ENCODE peak calls at places on chromosomes 6 and 20, in seven cellular contexts. L is endothelial cell of umbilical vein; J is H9; G is CD8-positive, alpha-beta memory T cell; B is lower lobe of right lung; X is H1; M is pancreas. E is an unnamed sample.

GRCh38 chr6:100465701-100466409 is 1.1 kb upstream of the SIM1 start:
- DNase-seq in L (no peak), J (no peak), G (no peak), B (no peak), X (no peak), M (no peak), E (no peak)

GRCh38 chr6:43838276-43839036 is 68.4 kb downstream of the VEGFA start:
- DNase-seq in L (peak), J (peak), G (no peak), B (peak), X (no peak), M (peak), E (peak)

GRCh38 chr6:3036861-3037469 is 31.3 kb upstream of the RIPK1 start:
- DNase-seq in L (no peak), J (no peak), G (no peak), B (no peak), X (no peak), M (no peak), E (no peak)

GRCh38 chr6:15427360-15428070 is 181.6 kb downstream of the JARID2 start:
- DNase-seq in L (peak), J (no peak), G (no peak), B (no peak), X (no peak), M (no peak), E (no peak)

GRCh38 chr6:54813901-54814300 is 32.7 kb upstream of the FAM83B start:
- DNase-seq in L (no peak), J (no peak), G (no peak), B (no peak), X (no peak), M (no peak), E (no peak)

GRCh38 chr20:10060223-10060622 is 25.4 kb downstream of the ANKEF1 start:
- DNase-seq in L (no peak), J (no peak), G (no peak), B (no peak), X (no peak), M (no peak), E (no peak)

GRCh38 chr6:6315660-6316059 is 4.8 kb downstream of the F13A1 start:
- DNase-seq in L (peak), J (peak), G (no peak), B (no peak), X (peak), M (no peak), E (peak)

GRCh38 chr20:51695574-51696303 is 72.5 kb downstream of the ATP9A start:
- DNase-seq in L (peak), J (no peak), G (no peak), B (no peak), X (no peak), M (no peak), E (no peak)

GRCh38 chr20:47278907-47279348 is 77.6 kb downstream of the ZMYND8 start:
- DNase-seq in L (peak), J (no peak), G (no peak), B (no peak), X (no peak), M (no peak), E (no peak)

GRCh38 chr20:5797843-5798462 is 47.8 kb downstream of the SHLD1 start:
- DNase-seq in L (no peak), J (no peak), G (no peak), B (peak), X (no peak), M (no peak), E (no peak)

GRCh38 chr6:36038120-36038876 is 10.7 kb downstream of the MAPK14 start:
- DNase-seq in L (peak), J (no peak), G (no peak), B (no peak), X (no peak), M (no peak), E (no peak)
- H3K27ac ChIP-seq in L (no peak), J (no peak), G (no peak), B (no peak), X (no peak), M (peak), E (peak)

GRCh38 chr6:52155791-52156576 is 30.2 kb upstream of the IL17A start:
- DNase-seq in L (peak), J (peak), G (no peak), B (no peak), X (peak), M (no peak), E (no peak)
- H3K27ac ChIP-seq in L (no peak), J (no peak), G (no peak), B (no peak), X (no peak), M (no peak), E (peak)

GRCh38 chr6:75492769-75493168 is 831 bp downstream of the FILIP1 start:
- DNase-seq in L (no peak), J (no peak), G (no peak), B (no peak), X (no peak), M (no peak), E (no peak)

GRCh38 chr6:75491302-75491701 is 2.3 kb downstream of the FILIP1 start:
- DNase-seq in L (no peak), J (no peak), G (no peak), B (no peak), X (no peak), M (no peak), E (no peak)

GRCh38 chr6:75489025-75489424 is 4.6 kb downstream of the FILIP1 start:
- DNase-seq in L (peak), J (no peak), G (no peak), B (no peak), X (no peak), M (no peak), E (no peak)

GRCh38 chr6:75494290-75494689 is 690 bp upstream of the FILIP1 start:
- DNase-seq in L (no peak), J (no peak), G (no peak), B (no peak), X (no peak), M (no peak), E (no peak)

GRCh38 chr6:75493400-75494064 is at the start of gene FILIP1:
- DNase-seq in L (no peak), J (no peak), G (no peak), B (peak), X (no peak), M (no peak), E (no peak)
- H3K27ac ChIP-seq in L (no peak), J (no peak), G (no peak), B (peak), X (no peak), M (peak), E (no peak)

GRCh38 chr6:37550436-37550835 is 50.7 kb upstream of the CCDC167 start:
- DNase-seq in L (no peak), J (no peak), G (no peak), B (no peak), X (no peak), M (no peak), E (no peak)

GRCh38 chr6:37551446-37551845 is 51.8 kb upstream of the CCDC167 start:
- DNase-seq in L (no peak), J (no peak), G (no peak), B (no peak), X (no peak), M (no peak), E (no peak)

GRCh38 chr6:37551867-37552266 is 52.2 kb upstream of the CCDC167 start:
- DNase-seq in L (no peak), J (no peak), G (no peak), B (no peak), X (no peak), M (no peak), E (no peak)

GRCh38 chr6:37551002-37551401 is 51.3 kb upstream of the CCDC167 start:
- DNase-seq in L (no peak), J (no peak), G (no peak), B (no peak), X (no peak), M (no peak), E (no peak)

GRCh38 chr6:37552267-37552666 is 52.6 kb upstream of the CCDC167 start:
- DNase-seq in L (no peak), J (no peak), G (no peak), B (no peak), X (no peak), M (no peak), E (no peak)
- H3K27ac ChIP-seq in L (no peak), J (no peak), G (no peak), B (no peak), X (no peak), M (no peak), E (no peak)

GRCh38 chr20:48723308-48724264 is 104.2 kb downstream of the PREX1 start:
- DNase-seq in L (peak), J (no peak), G (no peak), B (peak), X (no peak), M (no peak), E (peak)
- H3K27ac ChIP-seq in L (peak), J (no peak), G (peak), B (peak), X (no peak), M (peak), E (peak)

GRCh38 chr6:11601776-11602605 is 64.4 kb downstream of the TMEM170B start:
- DNase-seq in L (no peak), J (peak), G (no peak), B (no peak), X (no peak), M (no peak), E (no peak)

GRCh38 chr6:11595903-11596302 is 58.4 kb downstream of the TMEM170B start:
- DNase-seq in L (peak), J (no peak), G (no peak), B (no peak), X (no peak), M (no peak), E (no peak)

GRCh38 chr6:11600251-11600650 is 62.7 kb downstream of the TMEM170B start:
- DNase-seq in L (no peak), J (no peak), G (no peak), B (no peak), X (no peak), M (no peak), E (no peak)

GRCh38 chr6:11596640-11597237 is 59.2 kb downstream of the TMEM170B start:
- DNase-seq in L (no peak), J (no peak), G (no peak), B (no peak), X (no peak), M (no peak), E (no peak)

GRCh38 chr6:11598687-11599086 is 61.1 kb downstream of the TMEM170B start:
- DNase-seq in L (no peak), J (no peak), G (no peak), B (no peak), X (no peak), M (no peak), E (no peak)
- H3K27ac ChIP-seq in L (no peak), J (no peak), G (no peak), B (no peak), X (no peak), M (no peak), E (no peak)

E was measured in tibial nerve.